ENCODE peak calls at places on chromosome 1, in eight cellular contexts. C, X, H, I, Q, W, K and Y are unnamed samples.

GRCh38 chr1:176466514-176466913 is 3.5 kb downstream of the PAPPA2 start:
- DNase-seq in C (no peak), X (no peak), Q (no peak), H (peak), W (peak), K (no peak), I (no peak), Y (peak)

GRCh38 chr1:198788561-198789064 is 149.8 kb downstream of the PTPRC start:
- DNase-seq in W (peak), C (peak), I (no peak), X (no peak), Q (no peak), K (peak), H (no peak), Y (peak)

GRCh38 chr1:41615316-41615715 is 130.8 kb upstream of the EDN2 start:
- DNase-seq in H (no peak), K (no peak), W (no peak), C (no peak), X (no peak), I (no peak), Q (no peak), Y (no peak)

GRCh38 chr1:27658951-27659496 is 13.0 kb downstream of the IFI6 start:
- DNase-seq in W (peak), I (no peak), H (peak), K (peak), X (no peak), C (peak), Q (no peak), Y (peak)

GRCh38 chr1:209854196-209854595 is 26.4 kb downstream of the UTP25 start:
- DNase-seq in Q (no peak), C (no peak), H (no peak), X (no peak), W (no peak), I (no peak), K (no peak), Y (no peak)

GRCh38 chr1:176894450-176894849 is 270.1 kb downstream of the ASTN1 start:
- DNase-seq in Q (no peak), I (no peak), H (no peak), X (no peak), W (no peak), K (no peak), C (no peak), Y (no peak)

GRCh38 chr1:228695015-228695955 is 40.0 kb upstream of the RHOU start:
- DNase-seq in W (no peak), I (no peak), H (peak), Q (no peak), X (no peak), K (no peak), C (no peak), Y (no peak)

GRCh38 chr1:202213361-202214088 is 19.9 kb downstream of the LGR6 start:
- DNase-seq in Q (no peak), H (no peak), W (no peak), K (no peak), X (no peak), C (no peak), I (no peak), Y (peak)

GRCh38 chr1:215970406-215970805 is 403.3 kb downstream of the KCTD3 start:
- DNase-seq in K (no peak), I (no peak), H (no peak), X (no peak), C (no peak), Q (no peak), W (no peak), Y (no peak)

GRCh38 chr1:24506706-24507422 is 4.2 kb downstream of the RCAN3 start:
- DNase-seq in I (no peak), C (no peak), X (no peak), Q (no peak), H (no peak), K (no peak), W (no peak), Y (no peak)

GRCh38 chr1:230031131-230031530 is 35.9 kb upstream of the GALNT2 start:
- DNase-seq in K (no peak), C (no peak), X (no peak), W (no peak), Q (no peak), I (no peak), H (peak), Y (peak)

GRCh38 chr1:45803299-45803780 is at the start of gene MAST2:
- DNase-seq in C (peak), Q (peak), K (peak), H (peak), X (peak), W (peak), I (peak), Y (peak)

GRCh38 chr1:167977245-167977644 is 40.4 kb upstream of the MPC2 start:
- DNase-seq in Q (no peak), I (no peak), K (no peak), X (no peak), W (no peak), H (no peak), C (no peak), Y (no peak)

GRCh38 chr1:203291201-203292096 is 13.9 kb upstream of the BTG2 start:
- DNase-seq in W (no peak), X (no peak), C (no peak), K (no peak), I (peak), Q (no peak), H (no peak), Y (no peak)

GRCh38 chr1:84613887-84614286 is 39.6 kb upstream of the CTBS start:
- DNase-seq in Q (no peak), X (no peak), C (no peak), W (no peak), H (no peak), I (no peak), K (no peak), Y (no peak)

GRCh38 chr1:107139833-107140702 is 771 bp upstream of the NTNG1 start:
- DNase-seq in K (peak), Q (no peak), I (peak), X (no peak), W (peak), H (no peak), C (peak), Y (peak)

GRCh38 chr1:10561955-10562354 is 87.2 kb downstream of the PEX14 start:
- DNase-seq in C (no peak), W (no peak), I (no peak), K (no peak), H (no peak), Q (no peak), X (no peak), Y (peak)
- TF ChIP-seq CTCF in C (no peak), W (peak), I (no peak), K (peak), H (no peak), Q (peak), X (no peak), Y (peak)

GRCh38 chr1:169132512-169133227 is 26.2 kb downstream of the ATP1B1 start:
- DNase-seq in X (no peak), Q (no peak), I (no peak), W (no peak), H (no peak), C (no peak), K (no peak), Y (no peak)

GRCh38 chr1:169133228-169133576 is 26.7 kb downstream of the ATP1B1 start:
- DNase-seq in H (no peak), X (no peak), I (no peak), W (no peak), Q (no peak), K (no peak), C (no peak), Y (no peak)

GRCh38 chr1:169130683-169131082 is 24.2 kb downstream of the ATP1B1 start:
- DNase-seq in Q (no peak), H (no peak), X (no peak), I (no peak), C (no peak), K (no peak), W (no peak), Y (no peak)

GRCh38 chr1:169137357-169137756 is 30.9 kb downstream of the ATP1B1 start:
- DNase-seq in K (no peak), C (no peak), W (no peak), I (no peak), X (no peak), H (no peak), Q (no peak), Y (no peak)

DNA sequence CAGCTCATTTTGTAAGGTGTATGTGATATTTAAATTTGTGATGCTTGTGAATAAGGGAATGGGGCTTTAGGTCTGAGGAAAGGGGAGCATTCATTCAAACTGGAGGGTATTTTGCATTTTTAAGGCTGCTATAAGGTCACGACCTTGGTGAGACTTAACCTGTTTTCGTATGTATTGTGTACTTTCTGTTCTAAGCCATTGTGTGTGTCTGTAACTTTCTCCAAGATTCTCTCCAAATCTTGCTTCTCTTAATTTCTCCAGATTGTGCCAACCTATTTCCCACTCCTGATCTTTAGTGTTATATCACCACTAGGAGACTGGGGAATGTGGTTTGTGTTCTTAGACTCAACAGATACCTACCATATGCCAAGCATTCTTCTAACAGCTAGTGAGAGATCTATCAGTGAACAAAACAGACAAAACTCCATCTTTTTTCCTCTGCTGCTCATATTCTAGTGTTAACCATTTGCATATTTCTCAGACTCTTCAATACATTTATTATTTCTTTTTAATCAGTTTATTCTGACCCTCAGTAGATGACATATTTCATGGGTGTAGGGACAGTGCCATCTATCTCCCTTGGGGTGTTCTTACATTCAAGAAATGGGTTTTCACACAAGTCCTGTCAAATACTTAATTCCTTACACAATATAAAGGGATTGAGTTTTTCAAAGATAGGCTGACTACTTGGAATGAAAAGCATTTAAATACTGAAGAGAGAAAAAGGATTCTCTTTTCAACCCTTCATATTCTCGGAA is 27.5 kb downstream of the ATP1B1 start:
- DNase-seq in Q (no peak), H (no peak), X (no peak), W (peak), K (peak), I (no peak), C (no peak), Y (peak)
- TF ChIP-seq CTCF in Q (no peak), H (no peak), X (no peak), W (peak), K (peak), I (peak), C (peak), Y (no peak)

DNA sequence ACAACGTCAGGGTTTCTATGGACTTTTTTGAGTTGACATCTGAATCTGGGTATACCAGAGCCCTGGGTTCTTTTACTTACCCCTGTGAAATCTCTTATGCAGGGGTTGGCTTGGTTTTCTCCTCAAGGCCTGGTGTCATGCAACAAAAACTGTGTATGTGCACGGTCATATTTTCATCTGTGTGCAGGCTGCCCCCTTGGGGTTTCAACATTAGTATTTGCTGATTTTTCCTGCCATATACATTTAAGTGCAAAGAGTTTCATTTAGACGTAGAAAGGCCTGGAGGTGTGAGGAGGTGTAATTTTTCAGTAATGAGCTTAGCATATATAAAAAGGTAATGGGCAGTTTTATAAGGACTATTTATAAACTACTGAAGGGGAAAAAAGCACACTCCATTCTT is 21.9 kb upstream of the ZBTB18 start:
- DNase-seq in I (no peak), K (no peak), H (no peak), W (no peak), C (no peak), Q (no peak), X (no peak), Y (peak)
- TF ChIP-seq CTCF in I (no peak), K (peak), H (no peak), W (peak), C (peak), Q (no peak), X (no peak), Y (no peak)

GRCh38 chr1:154757149-154757548 is 112.9 kb downstream of the KCNN3 start:
- DNase-seq in Q (no peak), W (no peak), X (no peak), H (no peak), C (no peak), I (no peak), K (no peak), Y (no peak)

GRCh38 chr1:154759196-154759595 is 110.9 kb downstream of the KCNN3 start:
- DNase-seq in K (no peak), H (no peak), C (no peak), W (no peak), Q (no peak), I (no peak), X (no peak), Y (no peak)

GRCh38 chr1:154758346-154758745 is 111.7 kb downstream of the KCNN3 start:
- DNase-seq in C (no peak), I (no peak), H (no peak), Q (no peak), W (no peak), K (no peak), X (no peak), Y (no peak)

GRCh38 chr1:154759793-154760192 is 110.3 kb downstream of the KCNN3 start:
- DNase-seq in X (no peak), K (no peak), I (no peak), H (no peak), W (no peak), Q (no peak), C (no peak), Y (no peak)

GRCh38 chr1:154760469-154760933 is 109.6 kb downstream of the KCNN3 start:
- DNase-seq in X (peak), W (peak), K (peak), Q (no peak), I (peak), C (peak), H (peak), Y (peak)
- TF ChIP-seq CTCF in X (peak), W (peak), K (peak), Q (peak), I (peak), C (peak), H (peak), Y (peak)